ENCODE peak calls at places on chromosomes 16 and 17, in nine cellular contexts. H, J, N, F, Q, P, X, G and R are unnamed samples.

GRCh38 chr16:57643902-57644301 is 15.5 kb downstream of the ADGRG1 start:
- DNase-seq in H (no peak), J (no peak), N (no peak), F (no peak), Q (no peak), P (no peak), X (no peak), G (no peak), R (no peak)

GRCh38 chr17:7745748-7746470 is 28.4 kb downstream of the DNAH2 start:
- DNase-seq in H (peak), J (no peak), N (no peak), F (no peak), Q (no peak), P (peak), X (peak), G (peak), R (no peak)

GRCh38 chr17:76240461-76241204 is at the start of gene RNF157:
- DNase-seq in H (peak), J (peak), N (peak), F (peak), Q (peak), P (peak), X (peak), G (peak), R (peak)

GRCh38 chr16:22357635-22357971 is 16.8 kb downstream of the CDR2 start:
- DNase-seq in H (no peak), J (peak), N (no peak), F (no peak), Q (no peak), P (no peak), X (no peak), G (no peak), R (no peak)

GRCh38 chr16:48165961-48166578 is 10.3 kb upstream of the ABCC12 start:
- DNase-seq in H (no peak), J (no peak), N (no peak), F (no peak), Q (no peak), P (no peak), X (peak), G (no peak), R (peak)

GRCh38 chr16:14043278-14043677 is 27.8 kb upstream of the MRTFB start:
- DNase-seq in H (no peak), J (no peak), N (no peak), F (no peak), Q (no peak), P (no peak), X (no peak), G (no peak), R (no peak)

GRCh38 chr16:75697571-75697970 is 3.7 kb downstream of the DUXB start:
- DNase-seq in H (no peak), J (no peak), N (no peak), F (no peak), Q (no peak), P (no peak), X (no peak), G (no peak), R (no peak)

GRCh38 chr16:75372236-75372856 is 61.0 kb downstream of the CFDP1 start:
- DNase-seq in H (no peak), J (no peak), N (no peak), F (no peak), Q (no peak), P (peak), X (no peak), G (no peak), R (no peak)

GRCh38 chr16:678858-679807 is 1.1 kb upstream of the STUB1 start:
- DNase-seq in H (peak), J (peak), N (no peak), F (peak), Q (no peak), P (peak), X (peak), G (peak), R (peak)

GRCh38 chr17:50634123-50634914 is at the start of gene ABCC3:
- DNase-seq in H (peak), J (no peak), N (no peak), F (no peak), Q (no peak), P (peak), X (peak), G (peak), R (no peak)

GRCh38 chr17:44177641-44178040 is 7.1 kb downstream of the ASB16 start:
- DNase-seq in H (no peak), J (no peak), N (no peak), F (no peak), Q (no peak), P (no peak), X (no peak), G (no peak), R (no peak)

GRCh38 chr17:20157078-20157360 is 147.9 kb downstream of the SPECC1 start:
- DNase-seq in H (no peak), J (no peak), N (no peak), F (no peak), Q (no peak), P (no peak), X (no peak), G (no peak), R (no peak)

GRCh38 chr16:78220571-78220970 is 121.1 kb downstream of the WWOX start:
- DNase-seq in H (no peak), J (no peak), N (no peak), F (no peak), Q (no peak), P (no peak), X (no peak), G (no peak), R (no peak)

GRCh38 chr17:5000237-5000639 is 2.5 kb downstream of the KIF1C start:
- DNase-seq in H (no peak), J (no peak), N (no peak), F (no peak), Q (no peak), P (peak), X (no peak), G (peak), R (no peak)

GRCh38 chr17:45813051-45813731 is 29.1 kb downstream of the CRHR1 start:
- DNase-seq in H (no peak), J (no peak), N (no peak), F (no peak), Q (no peak), P (no peak), X (no peak), G (no peak), R (no peak)

GRCh38 chr17:28174352-28175046 is 132.0 kb downstream of the NLK start:
- DNase-seq in H (no peak), J (peak), N (no peak), F (peak), Q (no peak), P (no peak), X (peak), G (no peak), R (no peak)

GRCh38 chr17:19384723-19385391 is 2.1 kb downstream of the MFAP4 start:
- DNase-seq in H (no peak), J (no peak), N (no peak), F (no peak), Q (no peak), P (peak), X (no peak), G (peak), R (peak)

GRCh38 chr17:3765981-3766380 is 35.0 kb downstream of the ITGAE start:
- DNase-seq in H (no peak), J (no peak), N (no peak), F (no peak), Q (no peak), P (no peak), X (no peak), G (no peak), R (no peak)

GRCh38 chr17:47285003-47285402 is 31.4 kb downstream of the ITGB3 start:
- DNase-seq in H (no peak), J (no peak), N (no peak), F (no peak), Q (no peak), P (no peak), X (no peak), G (no peak), R (no peak)

GRCh38 chr17:39212200-39212810 is 12.2 kb downstream of the RPL19 start:
- DNase-seq in H (no peak), J (no peak), N (no peak), F (no peak), Q (no peak), P (no peak), X (no peak), G (no peak), R (no peak)

GRCh38 chr17:7650509-7651096 is at the start of gene ATP1B2:
- DNase-seq in H (no peak), J (peak), N (peak), F (peak), Q (no peak), P (peak), X (peak), G (peak), R (peak)

GRCh38 chr17:2724783-2725164 is 13.2 kb upstream of the CLUH start:
- DNase-seq in H (no peak), J (no peak), N (peak), F (peak), Q (no peak), P (no peak), X (peak), G (no peak), R (peak)

GRCh38 chr16:83901101-83901500 is 2.2 kb downstream of the MLYCD start:
- DNase-seq in H (no peak), J (no peak), N (no peak), F (no peak), Q (no peak), P (no peak), X (no peak), G (no peak), R (no peak)

GRCh38 chr16:51971184-51971583 is 575.8 kb downstream of the TOX3 start:
- DNase-seq in H (no peak), J (no peak), N (peak), F (no peak), Q (no peak), P (peak), X (no peak), G (no peak), R (no peak)

GRCh38 chr17:8705427-8705826 is 39.2 kb downstream of the CCDC42 start:
- DNase-seq in H (no peak), J (no peak), N (no peak), F (no peak), Q (no peak), P (no peak), X (no peak), G (no peak), R (no peak)

GRCh38 chr17:38667099-38667786 is 7.5 kb downstream of the EPOP start:
- DNase-seq in H (peak), J (peak), N (peak), F (peak), Q (no peak), P (peak), X (peak), G (peak), R (peak)

GRCh38 chr17:30597776-30598288 is 120.6 kb downstream of the GOSR1 start:
- DNase-seq in H (no peak), J (no peak), N (no peak), F (no peak), Q (no peak), P (no peak), X (no peak), G (no peak), R (no peak)

GRCh38 chr16:31177136-31177535 is 2.8 kb upstream of the FUS start:
- DNase-seq in H (no peak), J (no peak), N (no peak), F (peak), Q (no peak), P (no peak), X (peak), G (no peak), R (no peak)

GRCh38 chr16:86120201-86120981 is 221.4 kb downstream of the IRF8 start:
- DNase-seq in H (no peak), J (no peak), N (no peak), F (peak), Q (no peak), P (peak), X (no peak), G (no peak), R (no peak)

GRCh38 chr16:1784977-1785845 is 2.5 kb downstream of the NUBP2 start:
- DNase-seq in H (no peak), J (no peak), N (no peak), F (no peak), Q (no peak), P (no peak), X (no peak), G (no peak), R (no peak)

GRCh38 chr17:65530158-65530984 is 31.1 kb downstream of the AXIN2 start:
- DNase-seq in H (no peak), J (no peak), N (no peak), F (no peak), Q (no peak), P (no peak), X (no peak), G (no peak), R (no peak)

GRCh38 chr17:70987867-70988340 is 818.6 kb downstream of the KCNJ2 start:
- DNase-seq in H (no peak), J (no peak), N (no peak), F (no peak), Q (no peak), P (no peak), X (no peak), G (no peak), R (no peak)

GRCh38 chr17:65027305-65027704 is 29.2 kb downstream of the GNA13 start:
- DNase-seq in H (peak), J (peak), N (no peak), F (peak), Q (peak), P (peak), X (peak), G (no peak), R (no peak)

GRCh38 chr17:81012574-81013447 is 21.2 kb downstream of the CHMP6 start:
- DNase-seq in H (no peak), J (no peak), N (no peak), F (no peak), Q (no peak), P (no peak), X (no peak), G (no peak), R (no peak)

GRCh38 chr17:76384987-76385891 is 830 bp downstream of the SPHK1 start:
- DNase-seq in H (peak), J (no peak), N (no peak), F (peak), Q (no peak), P (peak), X (peak), G (peak), R (peak)

GRCh38 chr16:56610017-56610608 is 1.7 kb downstream of the MT2A start:
- DNase-seq in H (no peak), J (no peak), N (peak), F (peak), Q (no peak), P (peak), X (peak), G (peak), R (no peak)